ENCODE peak calls at places on chromosomes 3 and 15, in eight cellular contexts. A is keratinocyte; C is CD8-positive, alpha-beta memory T cell; B is sigmoid colon; T is AG04450; X is transverse colon; F is adrenal gland; J is body of pancreas. L is an unnamed sample.
A peak's percentile ranks its signal among the peaks of the same experiment; 100 is the strongest.

GRCh38 chr15:48190932-48191573 is 412 bp upstream of the CTXN2 start:
- DNase-seq in A (peak; percentile 4), C (no peak), B (no peak), T (peak; percentile 24), X (peak; percentile 71), F (peak; percentile 71), J (peak; percentile 54), L (peak; percentile 23)

GRCh38 chr15:70400766-70401541 is 303.2 kb upstream of the TLE3 start:
- DNase-seq in A (no peak), C (no peak), B (no peak), T (no peak), X (no peak), F (no peak), J (no peak), L (no peak)

GRCh38 chr3:71629289-71630252 is 46.0 kb upstream of the FOXP1 start:
- DNase-seq in A (no peak), C (no peak), B (peak; percentile 64), T (peak; percentile 33), X (no peak), F (peak; percentile 55), J (peak; percentile 65), L (no peak)

GRCh38 chr3:54575561-54575960 is 352.3 kb downstream of the LRTM1 start:
- DNase-seq in A (no peak), C (no peak), B (no peak), T (no peak), X (no peak), F (no peak), J (no peak), L (no peak)

GRCh38 chr3:110126065-110126464 is 788.7 kb upstream of the DPPA4 start:
- DNase-seq in A (no peak), C (no peak), B (no peak), T (no peak), X (no peak), F (no peak), J (no peak), L (no peak)

GRCh38 chr3:156298938-156299337 is 178.6 kb downstream of the KCNAB1 start:
- DNase-seq in A (no peak), C (no peak), B (peak; percentile 81), T (no peak), X (peak; percentile 45), F (peak; percentile 78), J (peak; percentile 75), L (no peak)

GRCh38 chr3:166013073-166013679 is 176.0 kb upstream of the BCHE start:
- DNase-seq in A (no peak), C (no peak), B (no peak), T (peak; percentile 15), X (no peak), F (no peak), J (peak; percentile 25), L (no peak)

GRCh38 chr3:186534113-186534669 is 10.0 kb downstream of the CRYGS start:
- DNase-seq in A (no peak), C (peak; percentile 15), B (no peak), T (no peak), X (no peak), F (no peak), J (peak; percentile 10), L (no peak)

GRCh38 chr15:70584838-70585706 is 178.3 kb downstream of the UACA start:
- DNase-seq in A (no peak), C (peak; percentile 8), B (no peak), T (no peak), X (no peak), F (no peak), J (no peak), L (no peak)

GRCh38 chr3:136728918-136729317 is 23.3 kb downstream of the STAG1 start:
- DNase-seq in A (no peak), C (no peak), B (no peak), T (no peak), X (no peak), F (no peak), J (no peak), L (no peak)

GRCh38 chr15:59169337-59169736 is 37.3 kb upstream of the LDHAL6B start:
- DNase-seq in A (peak; percentile 13), C (no peak), B (no peak), T (peak; percentile 38), X (no peak), F (no peak), J (no peak), L (no peak)

GRCh38 chr3:49017646-49017977 is 768 bp downstream of the DALRD3 start:
- DNase-seq in A (no peak), C (no peak), B (peak; percentile 69), T (no peak), X (peak; percentile 75), F (peak; percentile 67), J (peak; percentile 17), L (no peak)

GRCh38 chr3:172680684-172681083 is 30.2 kb downstream of the NCEH1 start:
- DNase-seq in A (peak; percentile 62), C (no peak), B (no peak), T (no peak), X (no peak), F (peak; percentile 82), J (no peak), L (no peak)

GRCh38 chr15:62403164-62403809 is 238.2 kb upstream of the C2CD4B start:
- DNase-seq in A (no peak), C (no peak), B (no peak), T (no peak), X (no peak), F (no peak), J (no peak), L (no peak)

GRCh38 chr3:145125307-145125706 is 1035.7 kb downstream of the PLOD2 start:
- DNase-seq in A (no peak), C (no peak), B (no peak), T (no peak), X (no peak), F (no peak), J (no peak), L (no peak)

GRCh38 chr3:139746481-139746880 is 68.7 kb upstream of the NMNAT3 start:
- DNase-seq in A (no peak), C (no peak), B (no peak), T (no peak), X (no peak), F (no peak), J (no peak), L (no peak)

GRCh38 chr3:11638669-11639402 is 4.9 kb downstream of the VGLL4 start:
- DNase-seq in A (no peak), C (no peak), B (no peak), T (no peak), X (no peak), F (no peak), J (no peak), L (peak; percentile 28)

GRCh38 chr15:42306681-42307080 is 33.4 kb upstream of the TMEM87A start:
- DNase-seq in A (no peak), C (no peak), B (no peak), T (no peak), X (no peak), F (no peak), J (no peak), L (no peak)
- H3K27ac ChIP-seq in A (no peak overlapping the region), C (no peak overlapping the region), B (no peak overlapping the region), T (no peak overlapping the region), X (no peak overlapping the region), F (no peak overlapping the region), J (no peak overlapping the region), L (no peak overlapping the region)

DNA sequence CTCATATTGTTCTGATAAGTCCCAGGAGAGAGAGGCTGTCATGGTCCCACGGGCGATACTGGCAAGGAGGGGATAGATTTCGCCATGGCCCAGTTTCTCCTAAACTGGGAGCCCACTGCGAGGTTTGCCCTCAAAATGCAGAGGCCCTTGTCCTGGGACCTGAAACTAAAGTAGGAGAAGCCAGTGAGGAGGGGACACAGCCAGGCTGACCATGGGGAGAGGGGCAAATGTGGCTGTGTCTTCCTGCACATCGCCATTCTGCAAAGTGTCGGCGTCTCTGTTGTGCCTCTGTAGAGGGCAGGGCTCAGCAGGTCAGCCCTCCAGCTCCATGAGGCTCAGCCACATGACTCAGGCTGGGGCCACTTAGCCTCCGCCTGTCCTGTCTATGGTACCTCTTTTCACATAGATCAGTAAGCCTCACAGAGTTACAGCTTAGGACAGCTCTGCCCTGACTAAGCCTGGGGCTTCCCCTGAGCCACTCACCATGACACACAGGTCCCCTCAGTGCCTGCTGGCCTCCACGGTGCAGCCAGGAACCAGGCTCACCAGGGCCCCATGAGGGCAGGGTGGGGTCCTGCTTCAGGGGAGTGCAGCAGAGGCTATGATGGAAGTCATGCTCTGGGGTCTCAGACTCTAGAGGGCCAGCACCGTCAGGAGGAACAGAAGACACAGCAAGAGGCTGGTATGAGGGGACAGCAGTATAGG is 28.6 kb upstream of the PLXNA1 start:
- DNase-seq in A (no peak), C (no peak), B (peak; percentile 42), T (no peak), X (no peak), F (no peak), J (no peak), L (no peak)
- H3K27ac ChIP-seq in A (no peak overlapping the region), C (no peak overlapping the region), B (no peak overlapping the region), T (no peak overlapping the region), X (no peak overlapping the region), F (no peak overlapping the region), J (no peak overlapping the region), L (no peak overlapping the region)

DNA sequence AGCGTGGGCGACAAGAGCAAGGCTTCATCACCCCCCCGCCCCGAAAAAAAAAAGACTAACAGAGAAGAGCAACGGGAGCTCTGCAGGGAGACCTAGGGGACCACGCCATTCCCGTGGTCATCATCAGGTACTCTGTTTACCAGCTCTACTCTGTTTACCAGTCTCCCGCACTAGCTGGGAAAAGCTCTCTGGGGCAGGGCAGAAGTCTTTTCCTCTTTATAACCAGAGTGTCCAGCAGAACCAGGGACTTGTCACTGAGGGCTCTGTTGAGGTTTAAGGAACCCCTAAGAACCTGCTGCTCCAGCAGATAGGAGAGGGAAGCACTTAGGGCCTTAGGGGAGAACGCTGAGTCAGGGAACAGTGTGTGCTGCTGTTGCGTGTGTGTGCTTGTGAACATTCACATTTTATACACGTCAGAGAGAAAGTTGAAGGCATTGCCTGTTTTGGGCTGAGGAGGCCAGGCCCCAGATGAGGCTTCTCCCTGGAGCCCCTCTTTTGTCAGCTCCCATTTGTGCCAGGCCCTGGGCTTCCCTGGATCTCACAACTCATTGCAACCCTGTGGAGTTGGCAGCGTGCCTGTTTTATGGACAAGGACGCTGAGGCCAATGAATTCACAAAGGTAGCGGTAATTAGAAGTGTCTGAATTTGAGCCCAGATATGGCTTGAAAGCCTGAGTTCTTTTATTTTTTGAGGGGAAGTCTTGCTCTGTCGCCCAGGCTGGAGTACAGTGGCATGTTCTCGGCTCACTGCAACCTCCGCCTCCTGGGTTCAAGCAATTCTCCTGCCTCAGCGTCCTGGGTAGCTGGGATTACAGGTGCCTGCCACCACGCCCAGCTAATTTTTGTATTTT is 24.2 kb upstream of the ERICH6 start:
- DNase-seq in A (no peak), C (no peak), B (no peak), T (no peak), X (peak; percentile 35), F (peak; percentile 80), J (peak; percentile 74), L (no peak)
- H3K27ac ChIP-seq in A (peak overlapping the region; percentile 82), C (peak overlapping the region; percentile 43), B (no peak overlapping the region), T (no peak overlapping the region), X (peak overlapping the region; percentile 20), F (peak overlapping the region; percentile 85), J (no peak overlapping the region), L (no peak overlapping the region)

DNA sequence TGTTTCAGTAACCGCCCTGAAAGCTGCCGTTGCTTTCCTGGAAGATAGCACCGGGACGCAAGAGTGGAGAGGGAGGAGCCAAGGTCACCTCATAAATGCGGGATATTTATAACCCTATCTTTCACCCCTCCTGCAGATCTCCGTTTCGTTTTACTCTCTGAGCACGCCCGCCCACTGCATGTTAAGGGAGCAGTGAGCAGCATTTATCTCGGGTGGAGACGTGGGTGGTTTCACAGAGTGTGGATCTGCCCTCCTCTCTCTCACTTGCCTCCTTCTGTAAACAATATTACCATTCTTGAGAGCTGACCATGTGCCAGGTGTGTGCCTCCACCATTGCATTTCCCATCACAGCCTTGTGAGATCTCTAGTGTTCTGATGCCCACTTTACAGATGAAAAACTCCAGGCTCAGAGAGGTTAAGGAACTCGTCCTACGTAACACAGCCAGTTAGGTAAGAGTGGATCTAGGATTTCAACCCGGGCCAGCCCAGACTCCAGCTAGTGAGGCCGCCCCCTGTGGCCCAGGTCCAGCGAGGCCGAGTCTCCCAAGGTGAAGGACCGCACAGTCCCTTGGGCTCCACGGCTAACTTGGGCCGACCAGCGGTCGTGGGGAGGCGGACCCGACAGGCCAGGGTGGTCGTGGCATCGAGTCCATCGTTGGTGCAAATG is 16.9 kb upstream of the SEMA4B start:
- DNase-seq in A (no peak), C (no peak), B (peak; percentile 96), T (no peak), X (peak; percentile 89), F (peak; percentile 97), J (peak; percentile 96), L (no peak)
- H3K27ac ChIP-seq in A (peak overlapping the region; percentile 78), C (peak overlapping the region; percentile 64), B (peak overlapping the region; percentile 97), T (no peak overlapping the region), X (peak overlapping the region; percentile 99), F (peak overlapping the region; percentile 93), J (peak overlapping the region; percentile 96), L (peak overlapping the region; percentile 90)

L was measured in substantia nigra.